ENCODE peak calls at places on chromosomes 4 and X, in six cellular contexts. K is PC-3, N is OCI-LY7, U is mucosa of descending colon, B is T-helper 17 cell, C is ovary. R is an unnamed sample. For H3K9me3, the result is how much of the 10 kb centered on the place peaks cover.

GRCh38 chrX:153644356-153645125 is 2.5 kb upstream of the DUSP9 start:
- DNase-seq in B (no peak), K (no peak), N (no peak), C (peak), U (no peak), R (peak)

GRCh38 chr4:67765928-67766327 is 11.7 kb upstream of the GNRHR start:
- DNase-seq in N (no peak), K (peak), U (no peak), C (no peak), B (no peak), R (no peak)

GRCh38 chr4:152257601-152258066 is 278.3 kb downstream of the FBXW7 start:
- DNase-seq in U (no peak), N (no peak), B (no peak), K (peak), C (no peak), R (no peak)

GRCh38 chr4:110637408-110638131 is 14.7 kb upstream of the PITX2 start:
- DNase-seq in K (no peak), B (no peak), N (no peak), C (no peak), U (no peak), R (no peak)

GRCh38 chr4:100935090-100935489 is 412.2 kb downstream of the PPP3CA start:
- DNase-seq in C (no peak), N (peak), B (no peak), K (peak), U (no peak), R (no peak)

GRCh38 chrX:75155454-75155829 is 641 bp downstream of the ABCB7 start:
- DNase-seq in K (peak), B (no peak), C (no peak), N (peak), U (no peak), R (no peak)

GRCh38 chrX:43655961-43656494 is at the start of gene MAOA:
- DNase-seq in B (peak), C (peak), U (peak), N (no peak), K (peak), R (peak)

GRCh38 chr4:178142724-178143123 is 700.5 kb upstream of the AGA start:
- DNase-seq in U (no peak), B (no peak), K (no peak), C (no peak), N (no peak), R (peak)

GRCh38 chrX:25013593-25014365 is 2.0 kb downstream of the ARX start:
- DNase-seq in C (no peak), K (no peak), U (no peak), B (no peak), N (peak), R (no peak)

GRCh38 chr4:108650212-108651067 is at the start of gene OSTC:
- DNase-seq in C (peak), N (peak), U (peak), B (peak), K (peak), R (peak)

GRCh38 chr4:17981063-17981462 is 40.5 kb downstream of the LCORL start:
- DNase-seq in K (peak), B (no peak), N (no peak), C (no peak), U (no peak), R (no peak)

GRCh38 chr4:177494791-177495190 is 52.6 kb upstream of the AGA start:
- DNase-seq in K (no peak), C (no peak), B (no peak), U (no peak), N (no peak), R (no peak)

GRCh38 chr4:106851686-106852085 is 184.4 kb downstream of the DKK2 start:
- DNase-seq in C (no peak), B (no peak), K (no peak), U (no peak), N (no peak), R (no peak)

GRCh38 chr4:152535903-152536544 is at the start of gene FBXW7:
- DNase-seq in B (peak), K (peak), U (peak), N (peak), C (peak), R (peak)

GRCh38 chrX:108362026-108362425 is 76.2 kb downstream of the COL4A6 start:
- DNase-seq in B (no peak), K (peak), U (no peak), N (no peak), C (no peak), R (no peak)

GRCh38 chr4:37726666-37727065 is 40.5 kb upstream of the RELL1 start:
- DNase-seq in U (no peak), B (no peak), N (no peak), C (no peak), K (no peak), R (no peak)

GRCh38 chr4:128379860-128380259 is 92.2 kb upstream of the PGRMC2 start:
- DNase-seq in C (peak), N (peak), B (no peak), U (peak), K (peak), R (no peak)

GRCh38 chrX:421646-422325 is 35.1 kb upstream of the PPP2R3B start:
- DNase-seq in U (peak), K (no peak), N (no peak), B (no peak), C (no peak), R (peak)
- H3K9me3 ChIP-seq in U (under half), K (under half), N (under half), B (under half), C (under half), R (under half)

DNA sequence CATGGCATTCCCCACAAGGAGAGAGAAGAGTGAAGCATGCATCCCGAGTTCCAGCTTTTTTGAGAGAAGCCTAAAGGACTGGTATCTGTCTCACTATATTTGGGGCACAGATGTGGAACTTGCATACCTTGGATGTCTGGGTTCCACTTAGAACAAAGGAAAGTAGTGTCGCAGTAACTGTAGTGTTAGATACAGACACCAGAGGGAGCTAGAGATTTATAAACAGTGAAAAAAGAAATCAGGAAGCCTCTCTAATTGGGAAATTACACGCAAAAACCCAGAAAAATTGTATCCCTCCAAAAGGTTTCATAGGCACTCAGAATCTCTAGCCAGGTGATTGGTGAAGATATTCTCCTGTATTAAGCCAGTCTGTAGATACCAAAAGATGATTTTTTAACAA is 34.4 kb downstream of the AGTR2 start:
- DNase-seq in N (peak), U (no peak), B (no peak), K (peak), C (no peak), R (no peak)
- H3K9me3 ChIP-seq in N (under half), U (under half), B (under half), K (under half), C (under half), R (under half)

GRCh38 chr4:138749303-138749702 is 266.3 kb upstream of the NOCT start:
- DNase-seq in N (no peak), C (no peak), K (no peak), U (no peak), B (no peak), R (no peak)
- H3K9me3 ChIP-seq in N (under half), C (under half), K (under half), U (under half), B (under half), R (under half)

DNA sequence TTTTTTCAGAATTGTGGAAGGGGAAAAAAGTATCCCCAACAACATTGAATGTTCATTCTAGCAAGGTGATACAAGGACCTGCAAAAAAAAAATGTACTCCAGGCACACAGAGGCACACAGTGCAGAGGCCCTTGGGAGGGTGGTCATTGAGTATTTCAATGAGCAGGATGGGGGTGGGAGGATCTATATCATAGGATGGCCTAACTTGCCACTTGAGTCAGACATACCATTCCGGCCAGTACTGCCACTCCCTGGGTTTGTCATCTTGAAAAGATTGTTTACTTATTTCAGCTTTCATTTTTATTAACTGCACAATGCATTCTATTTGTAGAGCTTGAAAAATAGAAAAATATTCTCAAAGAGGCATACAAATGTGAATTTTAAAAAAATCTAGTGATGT is 18.7 kb downstream of the ZNF595 start:
- DNase-seq in B (no peak), K (peak), C (no peak), U (no peak), N (no peak), R (no peak)
- H3K9me3 ChIP-seq in B (under half), K (under half), C (under half), U (half or more), N (under half), R (half or more)

GRCh38 chr4:183384516-183384915 is 59.9 kb upstream of the CDKN2AIP start:
- DNase-seq in B (no peak), N (peak), C (no peak), U (no peak), K (no peak), R (no peak)

GRCh38 chr4:183384983-183385382 is 59.5 kb upstream of the CDKN2AIP start:
- DNase-seq in B (no peak), K (no peak), N (no peak), U (no peak), C (no peak), R (no peak)

GRCh38 chr4:183388021-183388420 is 56.4 kb upstream of the CDKN2AIP start:
- DNase-seq in C (no peak), N (no peak), K (no peak), U (no peak), B (no peak), R (no peak)

GRCh38 chr4:183380901-183381300 is 58.7 kb upstream of the CLDN24 start:
- DNase-seq in K (no peak), N (no peak), B (no peak), U (no peak), C (no peak), R (no peak)

DNA sequence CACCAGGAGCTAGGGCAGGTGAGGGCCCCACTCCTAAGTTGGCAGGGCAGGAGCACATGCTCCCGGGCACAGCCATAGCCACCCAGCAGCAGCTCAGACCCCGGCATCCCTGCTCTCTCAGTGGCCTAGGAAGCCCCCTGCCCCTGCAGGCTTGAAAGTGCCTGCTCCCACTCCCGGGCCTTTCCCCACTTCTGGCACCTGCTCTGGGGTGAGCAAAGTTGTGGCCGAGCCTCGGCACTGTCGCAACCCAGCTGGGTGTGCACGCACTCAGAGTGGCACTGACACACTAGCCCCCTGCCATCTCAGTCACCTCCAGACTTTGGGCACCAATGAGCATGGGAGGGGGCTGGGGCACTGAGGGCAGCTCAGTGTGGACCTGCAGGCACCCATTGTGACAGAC is 60.8 kb upstream of the CDKN2AIP start:
- DNase-seq in B (no peak), N (no peak), K (no peak), U (no peak), C (no peak), R (no peak)
- H3K9me3 ChIP-seq in B (under half), N (under half), K (under half), U (under half), C (under half), R (under half)

GRCh38 chr4:188091-188490 is 63.8 kb downstream of the ZNF718 start:
- DNase-seq in K (no peak), U (no peak), B (no peak), C (no peak), N (no peak), R (no peak)
- H3K9me3 ChIP-seq in K (under half), U (half or more), B (under half), C (under half), N (under half), R (under half)

GRCh38 chrX:47992669-47993068 is 11.1 kb downstream of the ZNF182 start:
- DNase-seq in U (no peak), B (no peak), C (no peak), N (no peak), K (no peak), R (no peak)
- H3K9me3 ChIP-seq in U (under half), B (under half), C (under half), N (under half), K (under half), R (under half)

DNA sequence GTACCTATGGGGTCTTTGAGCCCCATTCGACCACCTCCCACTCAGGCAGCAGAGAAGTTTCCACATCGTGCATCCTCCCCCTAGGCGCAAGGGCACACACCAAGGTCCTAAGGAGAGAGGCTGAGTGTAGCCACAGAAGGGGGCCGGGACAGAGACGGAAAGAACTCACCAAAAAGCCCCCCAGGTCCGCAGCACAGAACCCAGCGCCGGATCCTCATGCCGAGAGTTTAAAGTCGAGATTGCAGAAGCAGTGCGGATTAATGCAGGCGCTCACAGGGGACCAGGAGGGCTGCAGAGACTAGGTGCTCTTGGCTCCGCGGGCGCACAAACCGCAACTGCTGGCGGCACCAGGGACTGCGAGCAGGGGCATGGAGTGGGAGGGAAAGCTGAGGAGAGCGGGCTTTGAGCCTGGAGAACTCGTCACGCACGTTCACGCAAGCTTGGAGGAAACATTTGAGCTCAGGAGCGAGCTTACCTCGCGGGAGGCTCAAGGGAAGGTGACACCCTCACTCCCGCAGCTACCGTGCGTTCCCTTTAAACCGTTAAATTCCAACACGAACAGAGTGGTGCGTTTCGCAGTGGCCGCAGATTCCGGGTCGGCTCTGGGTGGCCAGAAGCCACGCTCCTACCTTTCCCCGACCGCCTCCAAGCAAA is 8.5 kb downstream of the NKX3-2 start:
- DNase-seq in B (no peak), N (no peak), C (no peak), K (no peak), U (no peak), R (peak)
- H3K9me3 ChIP-seq in B (under half), N (under half), C (under half), K (under half), U (under half), R (under half)

GRCh38 chr4:166827653-166828052 is 406.6 kb downstream of the SPOCK3 start:
- DNase-seq in B (no peak), K (no peak), U (no peak), N (no peak), C (no peak), R (no peak)
- H3K9me3 ChIP-seq in B (under half), K (under half), U (under half), N (under half), C (under half), R (under half)

DNA sequence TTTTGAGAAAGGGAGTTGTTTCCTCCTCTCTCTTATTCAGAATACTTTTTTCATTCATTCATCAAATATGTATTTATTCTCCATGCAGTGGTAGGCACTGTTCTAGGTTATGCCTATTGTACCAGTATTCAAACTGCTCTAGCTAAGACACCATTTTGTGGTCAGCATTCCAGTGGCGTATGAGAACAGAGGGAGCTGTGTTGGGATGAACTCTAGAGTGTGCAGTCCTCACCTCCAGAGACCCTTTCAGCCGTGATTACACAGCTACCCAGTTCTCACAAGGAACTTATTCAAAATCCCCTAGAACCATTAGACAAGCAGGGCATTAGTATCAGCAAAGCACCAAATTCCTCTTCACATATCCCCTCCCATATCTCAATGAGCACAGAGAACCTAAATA is 4.2 kb downstream of the TLR1 start:
- DNase-seq in N (no peak), K (no peak), U (no peak), B (no peak), C (no peak), R (no peak)
- H3K9me3 ChIP-seq in N (under half), K (under half), U (under half), B (under half), C (under half), R (under half)